ENCODE peak calls at places on chromosomes 7 and 10, in ten cellular contexts. One of them, this sample, is unnamed.

GRCh38 chr10:75857269-75857846 is 425.9 kb downstream of the LRMDA start:
- DNase-seq in HEK293T: no peak
- DNase-seq in activated gamma-delta T cell treated with Interleukin-2 at 50 U/mL for 16 hours: no peak
- DNase-seq in effector memory CD8-positive, alpha-beta T cell: no peak
- DNase-seq in T-helper 2 cell: no peak
- DNase-seq in lung: no peak
- DNase-seq in posterior cingulate gyrus: no peak
- DNase-seq in stimulated activated CD4-positive, alpha-beta T cell treated with anti-CD3 and anti-CD28 coated beads, Interleukin-2, amount 100 ng/mL, for 48 hours: no peak
- DNase-seq in glutamatergic neuron: no peak
- DNase-seq in T-helper 9 cell: no peak
- DNase-seq in this sample: no peak

GRCh38 chr7:101421123-101421522 is 58.4 kb downstream of the COL26A1 start:
- DNase-seq in HEK293T: no peak
- DNase-seq in activated gamma-delta T cell treated with Interleukin-2 at 50 U/mL for 16 hours: no peak
- DNase-seq in effector memory CD8-positive, alpha-beta T cell: no peak
- DNase-seq in T-helper 2 cell: no peak
- DNase-seq in lung: no peak
- DNase-seq in posterior cingulate gyrus: no peak
- DNase-seq in stimulated activated CD4-positive, alpha-beta T cell treated with anti-CD3 and anti-CD28 coated beads, Interleukin-2, amount 100 ng/mL, for 48 hours: no peak
- DNase-seq in glutamatergic neuron: no peak
- DNase-seq in T-helper 9 cell: no peak
- DNase-seq in this sample: no peak

GRCh38 chr7:30843741-30844482 is 67.7 kb upstream of the AQP1 start:
- DNase-seq in HEK293T: no peak
- DNase-seq in activated gamma-delta T cell treated with Interleukin-2 at 50 U/mL for 16 hours: no peak
- DNase-seq in effector memory CD8-positive, alpha-beta T cell: no peak
- DNase-seq in T-helper 2 cell: no peak
- DNase-seq in lung: no peak
- DNase-seq in posterior cingulate gyrus: no peak
- DNase-seq in stimulated activated CD4-positive, alpha-beta T cell treated with anti-CD3 and anti-CD28 coated beads, Interleukin-2, amount 100 ng/mL, for 48 hours: no peak
- DNase-seq in glutamatergic neuron: no peak
- DNase-seq in T-helper 9 cell: no peak
- DNase-seq in this sample: no peak

GRCh38 chr10:123129553-123130271 is 6.1 kb upstream of the HMX3 start:
- DNase-seq in HEK293T: no peak
- DNase-seq in activated gamma-delta T cell treated with Interleukin-2 at 50 U/mL for 16 hours: no peak
- DNase-seq in effector memory CD8-positive, alpha-beta T cell: no peak
- DNase-seq in T-helper 2 cell: no peak
- DNase-seq in lung: no peak
- DNase-seq in posterior cingulate gyrus: no peak
- DNase-seq in stimulated activated CD4-positive, alpha-beta T cell treated with anti-CD3 and anti-CD28 coated beads, Interleukin-2, amount 100 ng/mL, for 48 hours: no peak
- DNase-seq in glutamatergic neuron: no peak
- DNase-seq in T-helper 9 cell: no peak
- DNase-seq in this sample: no peak

GRCh38 chr10:22643696-22644621 is 70.4 kb downstream of the PIP4K2A start:
- DNase-seq in HEK293T: no peak
- DNase-seq in activated gamma-delta T cell treated with Interleukin-2 at 50 U/mL for 16 hours: no peak
- DNase-seq in effector memory CD8-positive, alpha-beta T cell: no peak
- DNase-seq in T-helper 2 cell: no peak
- DNase-seq in lung: no peak
- DNase-seq in posterior cingulate gyrus: no peak
- DNase-seq in stimulated activated CD4-positive, alpha-beta T cell treated with anti-CD3 and anti-CD28 coated beads, Interleukin-2, amount 100 ng/mL, for 48 hours: no peak
- DNase-seq in glutamatergic neuron: no peak
- DNase-seq in T-helper 9 cell: no peak
- DNase-seq in this sample: no peak

GRCh38 chr7:142089035-142089434 is 22.5 kb upstream of the MGAM2 start:
- DNase-seq in HEK293T: no peak
- DNase-seq in activated gamma-delta T cell treated with Interleukin-2 at 50 U/mL for 16 hours: no peak
- DNase-seq in effector memory CD8-positive, alpha-beta T cell: no peak
- DNase-seq in T-helper 2 cell: no peak
- DNase-seq in lung: no peak
- DNase-seq in posterior cingulate gyrus: no peak
- DNase-seq in stimulated activated CD4-positive, alpha-beta T cell treated with anti-CD3 and anti-CD28 coated beads, Interleukin-2, amount 100 ng/mL, for 48 hours: no peak
- DNase-seq in glutamatergic neuron: no peak
- DNase-seq in T-helper 9 cell: no peak
- DNase-seq in this sample: no peak

GRCh38 chr7:47264021-47264651 is 317.8 kb downstream of the TNS3 start:
- DNase-seq in HEK293T: no peak
- DNase-seq in activated gamma-delta T cell treated with Interleukin-2 at 50 U/mL for 16 hours: no peak
- DNase-seq in effector memory CD8-positive, alpha-beta T cell: no peak
- DNase-seq in T-helper 2 cell: no peak
- DNase-seq in lung: no peak
- DNase-seq in posterior cingulate gyrus: no peak
- DNase-seq in stimulated activated CD4-positive, alpha-beta T cell treated with anti-CD3 and anti-CD28 coated beads, Interleukin-2, amount 100 ng/mL, for 48 hours: no peak
- DNase-seq in glutamatergic neuron: no peak
- DNase-seq in T-helper 9 cell: no peak
- DNase-seq in this sample: no peak

GRCh38 chr7:150382844-150383225 is 3.7 kb downstream of the ZNF775 start:
- DNase-seq in HEK293T: no peak
- DNase-seq in activated gamma-delta T cell treated with Interleukin-2 at 50 U/mL for 16 hours: no peak
- DNase-seq in effector memory CD8-positive, alpha-beta T cell: no peak
- DNase-seq in T-helper 2 cell: no peak
- DNase-seq in lung: no peak
- DNase-seq in posterior cingulate gyrus: no peak
- DNase-seq in stimulated activated CD4-positive, alpha-beta T cell treated with anti-CD3 and anti-CD28 coated beads, Interleukin-2, amount 100 ng/mL, for 48 hours: no peak
- DNase-seq in glutamatergic neuron: no peak
- DNase-seq in T-helper 9 cell: no peak
- DNase-seq in this sample: no peak

GRCh38 chr7:73890541-73891147 is 29.7 kb downstream of the TMEM270 start:
- DNase-seq in HEK293T: no peak
- DNase-seq in activated gamma-delta T cell treated with Interleukin-2 at 50 U/mL for 16 hours: no peak
- DNase-seq in effector memory CD8-positive, alpha-beta T cell: no peak
- DNase-seq in T-helper 2 cell: no peak
- DNase-seq in lung: no peak
- DNase-seq in posterior cingulate gyrus: no peak
- DNase-seq in stimulated activated CD4-positive, alpha-beta T cell treated with anti-CD3 and anti-CD28 coated beads, Interleukin-2, amount 100 ng/mL, for 48 hours: no peak
- DNase-seq in glutamatergic neuron: no peak
- DNase-seq in T-helper 9 cell: no peak
- DNase-seq in this sample: no peak

GRCh38 chr10:45456822-45457221 is 82.8 kb downstream of the ALOX5 start:
- DNase-seq in HEK293T: no peak
- DNase-seq in activated gamma-delta T cell treated with Interleukin-2 at 50 U/mL for 16 hours: no peak
- DNase-seq in effector memory CD8-positive, alpha-beta T cell: no peak
- DNase-seq in T-helper 2 cell: no peak
- DNase-seq in lung: no peak
- DNase-seq in posterior cingulate gyrus: no peak
- DNase-seq in stimulated activated CD4-positive, alpha-beta T cell treated with anti-CD3 and anti-CD28 coated beads, Interleukin-2, amount 100 ng/mL, for 48 hours: no peak
- DNase-seq in glutamatergic neuron: no peak
- DNase-seq in T-helper 9 cell: no peak
- DNase-seq in this sample: no peak

GRCh38 chr7:50696810-50697582 is 85.7 kb downstream of the GRB10 start:
- DNase-seq in HEK293T: no peak
- DNase-seq in activated gamma-delta T cell treated with Interleukin-2 at 50 U/mL for 16 hours: no peak
- DNase-seq in effector memory CD8-positive, alpha-beta T cell: no peak
- DNase-seq in T-helper 2 cell: no peak
- DNase-seq in lung: no peak
- DNase-seq in posterior cingulate gyrus: no peak
- DNase-seq in stimulated activated CD4-positive, alpha-beta T cell treated with anti-CD3 and anti-CD28 coated beads, Interleukin-2, amount 100 ng/mL, for 48 hours: no peak
- DNase-seq in glutamatergic neuron: no peak
- DNase-seq in T-helper 9 cell: no peak
- DNase-seq in this sample: peak

GRCh38 chr10:5568984-5569383 is 44.2 kb downstream of the CALML3 start:
- DNase-seq in HEK293T: no peak
- DNase-seq in activated gamma-delta T cell treated with Interleukin-2 at 50 U/mL for 16 hours: no peak
- DNase-seq in effector memory CD8-positive, alpha-beta T cell: no peak
- DNase-seq in T-helper 2 cell: no peak
- DNase-seq in lung: no peak
- DNase-seq in posterior cingulate gyrus: no peak
- DNase-seq in stimulated activated CD4-positive, alpha-beta T cell treated with anti-CD3 and anti-CD28 coated beads, Interleukin-2, amount 100 ng/mL, for 48 hours: no peak
- DNase-seq in glutamatergic neuron: no peak
- DNase-seq in T-helper 9 cell: no peak
- DNase-seq in this sample: no peak

GRCh38 chr10:31618541-31619291 is 299.7 kb downstream of the ZEB1 start:
- DNase-seq in HEK293T: no peak
- DNase-seq in activated gamma-delta T cell treated with Interleukin-2 at 50 U/mL for 16 hours: no peak
- DNase-seq in effector memory CD8-positive, alpha-beta T cell: no peak
- DNase-seq in T-helper 2 cell: no peak
- DNase-seq in lung: no peak
- DNase-seq in posterior cingulate gyrus: no peak
- DNase-seq in stimulated activated CD4-positive, alpha-beta T cell treated with anti-CD3 and anti-CD28 coated beads, Interleukin-2, amount 100 ng/mL, for 48 hours: no peak
- DNase-seq in glutamatergic neuron: no peak
- DNase-seq in T-helper 9 cell: no peak
- DNase-seq in this sample: no peak

GRCh38 chr7:115475774-115476407 is 554.0 kb downstream of the MDFIC start:
- DNase-seq in HEK293T: peak
- DNase-seq in activated gamma-delta T cell treated with Interleukin-2 at 50 U/mL for 16 hours: no peak
- DNase-seq in effector memory CD8-positive, alpha-beta T cell: no peak
- DNase-seq in T-helper 2 cell: no peak
- DNase-seq in lung: no peak
- DNase-seq in posterior cingulate gyrus: no peak
- DNase-seq in stimulated activated CD4-positive, alpha-beta T cell treated with anti-CD3 and anti-CD28 coated beads, Interleukin-2, amount 100 ng/mL, for 48 hours: no peak
- DNase-seq in glutamatergic neuron: peak
- DNase-seq in T-helper 9 cell: no peak
- DNase-seq in this sample: no peak

GRCh38 chr7:151131622-151132293 is 35.7 kb downstream of the GBX1 start:
- DNase-seq in HEK293T: no peak
- DNase-seq in activated gamma-delta T cell treated with Interleukin-2 at 50 U/mL for 16 hours: no peak
- DNase-seq in effector memory CD8-positive, alpha-beta T cell: no peak
- DNase-seq in T-helper 2 cell: no peak
- DNase-seq in lung: no peak
- DNase-seq in posterior cingulate gyrus: peak
- DNase-seq in stimulated activated CD4-positive, alpha-beta T cell treated with anti-CD3 and anti-CD28 coated beads, Interleukin-2, amount 100 ng/mL, for 48 hours: no peak
- DNase-seq in glutamatergic neuron: no peak
- DNase-seq in T-helper 9 cell: no peak
- DNase-seq in this sample: no peak

GRCh38 chr7:131865911-131866310 is 309.5 kb upstream of the PODXL start:
- DNase-seq in HEK293T: no peak
- DNase-seq in activated gamma-delta T cell treated with Interleukin-2 at 50 U/mL for 16 hours: no peak
- DNase-seq in effector memory CD8-positive, alpha-beta T cell: no peak
- DNase-seq in T-helper 2 cell: no peak
- DNase-seq in lung: no peak
- DNase-seq in posterior cingulate gyrus: no peak
- DNase-seq in stimulated activated CD4-positive, alpha-beta T cell treated with anti-CD3 and anti-CD28 coated beads, Interleukin-2, amount 100 ng/mL, for 48 hours: no peak
- DNase-seq in glutamatergic neuron: no peak
- DNase-seq in T-helper 9 cell: no peak
- DNase-seq in this sample: no peak

GRCh38 chr7:39353615-39354376 is 212.4 kb upstream of the YAE1 start:
- DNase-seq in HEK293T: peak
- DNase-seq in activated gamma-delta T cell treated with Interleukin-2 at 50 U/mL for 16 hours: no peak
- DNase-seq in effector memory CD8-positive, alpha-beta T cell: no peak
- DNase-seq in T-helper 2 cell: no peak
- DNase-seq in lung: peak
- DNase-seq in posterior cingulate gyrus: no peak
- DNase-seq in stimulated activated CD4-positive, alpha-beta T cell treated with anti-CD3 and anti-CD28 coated beads, Interleukin-2, amount 100 ng/mL, for 48 hours: no peak
- DNase-seq in glutamatergic neuron: peak
- DNase-seq in T-helper 9 cell: no peak
- DNase-seq in this sample: no peak

GRCh38 chr10:133197786-133198185 is 32.2 kb upstream of the UTF1 start:
- DNase-seq in HEK293T: no peak
- DNase-seq in activated gamma-delta T cell treated with Interleukin-2 at 50 U/mL for 16 hours: no peak
- DNase-seq in effector memory CD8-positive, alpha-beta T cell: no peak
- DNase-seq in T-helper 2 cell: no peak
- DNase-seq in lung: no peak
- DNase-seq in posterior cingulate gyrus: no peak
- DNase-seq in stimulated activated CD4-positive, alpha-beta T cell treated with anti-CD3 and anti-CD28 coated beads, Interleukin-2, amount 100 ng/mL, for 48 hours: no peak
- DNase-seq in glutamatergic neuron: peak
- DNase-seq in T-helper 9 cell: no peak
- DNase-seq in this sample: no peak

GRCh38 chr10:97508342-97508741 is 9.6 kb downstream of the UBTD1 start:
- DNase-seq in HEK293T: no peak
- DNase-seq in activated gamma-delta T cell treated with Interleukin-2 at 50 U/mL for 16 hours: no peak
- DNase-seq in effector memory CD8-positive, alpha-beta T cell: no peak
- DNase-seq in T-helper 2 cell: no peak
- DNase-seq in lung: no peak
- DNase-seq in posterior cingulate gyrus: no peak
- DNase-seq in stimulated activated CD4-positive, alpha-beta T cell treated with anti-CD3 and anti-CD28 coated beads, Interleukin-2, amount 100 ng/mL, for 48 hours: no peak
- DNase-seq in glutamatergic neuron: no peak
- DNase-seq in T-helper 9 cell: no peak
- DNase-seq in this sample: no peak

GRCh38 chr7:138167869-138168296 is 91.6 kb downstream of the AKR1D1 start:
- DNase-seq in HEK293T: no peak
- DNase-seq in activated gamma-delta T cell treated with Interleukin-2 at 50 U/mL for 16 hours: no peak
- DNase-seq in effector memory CD8-positive, alpha-beta T cell: no peak
- DNase-seq in T-helper 2 cell: no peak
- DNase-seq in lung: no peak
- DNase-seq in posterior cingulate gyrus: no peak
- DNase-seq in stimulated activated CD4-positive, alpha-beta T cell treated with anti-CD3 and anti-CD28 coated beads, Interleukin-2, amount 100 ng/mL, for 48 hours: no peak
- DNase-seq in glutamatergic neuron: no peak
- DNase-seq in T-helper 9 cell: no peak
- DNase-seq in this sample: no peak

GRCh38 chr7:107593025-107593410 is 13.0 kb downstream of the BCAP29 start:
- DNase-seq in HEK293T: no peak
- DNase-seq in activated gamma-delta T cell treated with Interleukin-2 at 50 U/mL for 16 hours: no peak
- DNase-seq in effector memory CD8-positive, alpha-beta T cell: no peak
- DNase-seq in T-helper 2 cell: no peak
- DNase-seq in lung: no peak
- DNase-seq in posterior cingulate gyrus: no peak
- DNase-seq in stimulated activated CD4-positive, alpha-beta T cell treated with anti-CD3 and anti-CD28 coated beads, Interleukin-2, amount 100 ng/mL, for 48 hours: no peak
- DNase-seq in glutamatergic neuron: no peak
- DNase-seq in T-helper 9 cell: no peak
- DNase-seq in this sample: peak

GRCh38 chr10:124576526-124577420 is 115.2 kb downstream of the LHPP start:
- DNase-seq in HEK293T: no peak
- DNase-seq in activated gamma-delta T cell treated with Interleukin-2 at 50 U/mL for 16 hours: no peak
- DNase-seq in effector memory CD8-positive, alpha-beta T cell: no peak
- DNase-seq in T-helper 2 cell: no peak
- DNase-seq in lung: no peak
- DNase-seq in posterior cingulate gyrus: no peak
- DNase-seq in stimulated activated CD4-positive, alpha-beta T cell treated with anti-CD3 and anti-CD28 coated beads, Interleukin-2, amount 100 ng/mL, for 48 hours: no peak
- DNase-seq in glutamatergic neuron: peak
- DNase-seq in T-helper 9 cell: no peak
- DNase-seq in this sample: no peak

GRCh38 chr10:137606-138005 is 2.4 kb downstream of the ZMYND11 start:
- DNase-seq in HEK293T: no peak
- DNase-seq in activated gamma-delta T cell treated with Interleukin-2 at 50 U/mL for 16 hours: no peak
- DNase-seq in effector memory CD8-positive, alpha-beta T cell: no peak
- DNase-seq in T-helper 2 cell: no peak
- DNase-seq in lung: no peak
- DNase-seq in posterior cingulate gyrus: no peak
- DNase-seq in stimulated activated CD4-positive, alpha-beta T cell treated with anti-CD3 and anti-CD28 coated beads, Interleukin-2, amount 100 ng/mL, for 48 hours: no peak
- DNase-seq in glutamatergic neuron: no peak
- DNase-seq in T-helper 9 cell: no peak
- DNase-seq in this sample: no peak

GRCh38 chr7:91892821-91893340 is 12.4 kb upstream of the MTERF1 start:
- DNase-seq in HEK293T: no peak
- DNase-seq in activated gamma-delta T cell treated with Interleukin-2 at 50 U/mL for 16 hours: no peak
- DNase-seq in effector memory CD8-positive, alpha-beta T cell: no peak
- DNase-seq in T-helper 2 cell: no peak
- DNase-seq in lung: no peak
- DNase-seq in posterior cingulate gyrus: no peak
- DNase-seq in stimulated activated CD4-positive, alpha-beta T cell treated with anti-CD3 and anti-CD28 coated beads, Interleukin-2, amount 100 ng/mL, for 48 hours: no peak
- DNase-seq in glutamatergic neuron: no peak
- DNase-seq in T-helper 9 cell: no peak
- DNase-seq in this sample: no peak

GRCh38 chr10:32253300-32253699 is 93.7 kb downstream of the EPC1 start:
- DNase-seq in HEK293T: peak
- DNase-seq in activated gamma-delta T cell treated with Interleukin-2 at 50 U/mL for 16 hours: no peak
- DNase-seq in effector memory CD8-positive, alpha-beta T cell: no peak
- DNase-seq in T-helper 2 cell: no peak
- DNase-seq in lung: no peak
- DNase-seq in posterior cingulate gyrus: no peak
- DNase-seq in stimulated activated CD4-positive, alpha-beta T cell treated with anti-CD3 and anti-CD28 coated beads, Interleukin-2, amount 100 ng/mL, for 48 hours: no peak
- DNase-seq in glutamatergic neuron: no peak
- DNase-seq in T-helper 9 cell: no peak
- DNase-seq in this sample: no peak

GRCh38 chr10:126049741-126050140 is 153.4 kb downstream of the FANK1 start:
- DNase-seq in HEK293T: no peak
- DNase-seq in activated gamma-delta T cell treated with Interleukin-2 at 50 U/mL for 16 hours: no peak
- DNase-seq in effector memory CD8-positive, alpha-beta T cell: no peak
- DNase-seq in T-helper 2 cell: no peak
- DNase-seq in lung: no peak
- DNase-seq in posterior cingulate gyrus: peak
- DNase-seq in stimulated activated CD4-positive, alpha-beta T cell treated with anti-CD3 and anti-CD28 coated beads, Interleukin-2, amount 100 ng/mL, for 48 hours: no peak
- DNase-seq in glutamatergic neuron: no peak
- DNase-seq in T-helper 9 cell: no peak
- DNase-seq in this sample: no peak